ENCODE peak calls at places on chromosomes 3 and 15, in ten cellular contexts. H is stimulated activated CD4-positive, alpha-beta T cell treated with anti-CD3 and anti-CD28 coated beads, Interleukin-12 subunit alpha, Interleukin-12 subunit beta, amount 100 ng/mL, for 4 hours; A is NCI-H524; O is AG10803; S is HCEC 1CT; V is DND-41; B is activated CD4-positive, alpha-beta T cell treated with anti-CD3 and anti-CD28 coated beads, Interleukin-2, amount 10 ng/mL, durations not matched to agents 7 days and 5 days; Y is NK-92 treated with Interleukin-12 subunit alpha and Interleukin-12 subunit beta, amount 100 ng/mL, for 24 hours; F is cardiac fibroblast; N is fibroblast of the aortic adventitia. J is an unnamed sample.
A peak's percentile ranks its signal among the peaks of the same experiment; 100 is the strongest.

GRCh38 chr3:38658886-38659285 is 9.4 kb upstream of the SCN5A start:
- DNase-seq in H (no peak), A (no peak), O (no peak), S (no peak), V (no peak), B (no peak), Y (no peak), F (no peak), N (no peak), J (no peak)

GRCh38 chr3:128278761-128279593 is 125.7 kb downstream of the EEFSEC start:
- DNase-seq in H (no peak), A (no peak), O (peak; percentile 90), S (no peak), V (no peak), B (no peak), Y (no peak), F (peak; percentile 94), N (peak; percentile 92), J (no peak)

GRCh38 chr3:171591059-171591458 is 130.9 kb upstream of the TNIK start:
- DNase-seq in H (no peak), A (no peak), O (no peak), S (no peak), V (no peak), B (no peak), Y (no peak), F (no peak), N (no peak), J (no peak)

GRCh38 chr15:66834863-66835557 is 133.0 kb downstream of the SMAD6 start:
- DNase-seq in H (no peak), A (no peak), O (no peak), S (no peak), V (no peak), B (no peak), Y (no peak), F (no peak), N (no peak), J (peak; percentile 56)

GRCh38 chr15:77589839-77590238 is 42.9 kb downstream of the LINGO1 start:
- DNase-seq in H (no peak), A (peak; percentile 83), O (no peak), S (no peak), V (no peak), B (no peak), Y (no peak), F (peak; percentile 57), N (no peak), J (no peak)

GRCh38 chr15:65942436-65942835 is 73.1 kb downstream of the RAB11A start:
- DNase-seq in H (no peak), A (no peak), O (no peak), S (no peak), V (peak; percentile 19), B (peak; percentile 54), Y (no peak), F (no peak), N (no peak), J (no peak)

GRCh38 chr3:28617821-28618220 is 269.2 kb upstream of the AZI2 start:
- DNase-seq in H (no peak), A (no peak), O (no peak), S (no peak), V (no peak), B (no peak), Y (no peak), F (no peak), N (no peak), J (no peak)

GRCh38 chr3:33064929-33065328 is 32.0 kb downstream of the GLB1 start:
- DNase-seq in H (peak; percentile 33), A (no peak), O (no peak), S (no peak), V (no peak), B (peak; percentile 48), Y (no peak), F (no peak), N (no peak), J (peak; percentile 21)

GRCh38 chr3:10992946-10993728 is 589 bp downstream of the SLC6A1 start:
- DNase-seq in H (no peak), A (no peak), O (no peak), S (no peak), V (no peak), B (no peak), Y (no peak), F (no peak), N (no peak), J (no peak)

GRCh38 chr3:66998899-66999235 is 760 bp downstream of the KBTBD8 start:
- DNase-seq in H (no peak), A (no peak), O (peak; percentile 1), S (no peak), V (no peak), B (no peak), Y (no peak), F (peak; percentile 32), N (peak; percentile 47), J (no peak)

GRCh38 chr15:63133786-63134185 is 12.1 kb downstream of the LACTB start:
- DNase-seq in H (no peak), A (no peak), O (peak; percentile 83), S (peak; percentile 71), V (no peak), B (no peak), Y (no peak), F (peak; percentile 64), N (peak; percentile 80), J (no peak)